ENCODE peak calls at places on chromosomes 3 and 15, in seven cellular contexts. I, K, E, Z, A, X and M are unnamed samples.

GRCh38 chr15:45640610-45641009 is 5.8 kb downstream of the SQOR start:
- DNase-seq in I (no peak), K (peak), E (no peak), Z (no peak), A (no peak), X (no peak), M (peak)

GRCh38 chr3:16050641-16051467 is 123.6 kb upstream of the GALNT15 start:
- DNase-seq in I (no peak), K (no peak), E (no peak), Z (peak), A (peak), X (no peak), M (no peak)

GRCh38 chr3:50395070-50395860 is 35.9 kb upstream of the TMEM115 start:
- DNase-seq in I (no peak), K (no peak), E (no peak), Z (no peak), A (no peak), X (no peak), M (no peak)

GRCh38 chr3:185558395-185558794 is 6.0 kb upstream of the LIPH start:
- DNase-seq in I (peak), K (no peak), E (no peak), Z (no peak), A (no peak), X (no peak), M (no peak)

GRCh38 chr15:95937128-95937528 is 393.4 kb upstream of the NR2F2 start:
- DNase-seq in I (no peak), K (no peak), E (no peak), Z (no peak), A (no peak), X (no peak), M (peak)

GRCh38 chr3:83849331-83849730 is 1109.5 kb upstream of the CADM2 start:
- DNase-seq in I (no peak), K (no peak), E (no peak), Z (no peak), A (no peak), X (no peak), M (no peak)

GRCh38 chr3:59444676-59445075 is 394.9 kb upstream of the CFAP20DC start:
- DNase-seq in I (no peak), K (no peak), E (no peak), Z (no peak), A (no peak), X (no peak), M (no peak)

GRCh38 chr3:147807773-147808172 is 398.6 kb downstream of the ZIC1 start:
- DNase-seq in I (no peak), K (peak), E (no peak), Z (no peak), A (no peak), X (no peak), M (peak)

GRCh38 chr3:133776794-133777438 is 28.7 kb upstream of the SRPRB start:
- DNase-seq in I (no peak), K (no peak), E (no peak), Z (no peak), A (no peak), X (no peak), M (no peak)

GRCh38 chr15:31272558-31273257 is 53.9 kb upstream of the KLF13 start:
- DNase-seq in I (peak), K (no peak), E (no peak), Z (no peak), A (no peak), X (peak), M (no peak)

GRCh38 chr3:141083831-141084624 is 32.9 kb downstream of the SPSB4 start:
- DNase-seq in I (no peak), K (peak), E (no peak), Z (peak), A (peak), X (no peak), M (no peak)

GRCh38 chr3:68402519-68402918 is 529.8 kb downstream of the TAFA4 start:
- DNase-seq in I (no peak), K (no peak), E (no peak), Z (no peak), A (no peak), X (no peak), M (no peak)

GRCh38 chr3:183906234-183906921 is 21.7 kb upstream of the PARL start:
- DNase-seq in I (no peak), K (no peak), E (no peak), Z (no peak), A (no peak), X (no peak), M (no peak)

GRCh38 chr15:67331676-67332075 is 77.1 kb downstream of the IQCH start:
- DNase-seq in I (no peak), K (no peak), E (no peak), Z (peak), A (peak), X (no peak), M (no peak)

GRCh38 chr3:196837819-196838420 is 29.8 kb upstream of the SENP5 start:
- DNase-seq in I (peak), K (peak), E (no peak), Z (peak), A (peak), X (peak), M (peak)

GRCh38 chr3:188468196-188468595 is 314.2 kb downstream of the LPP start:
- DNase-seq in I (no peak), K (no peak), E (no peak), Z (no peak), A (no peak), X (no peak), M (no peak)

GRCh38 chr3:161251716-161252115 is 30.6 kb downstream of the NMD3 start:
- DNase-seq in I (no peak), K (no peak), E (no peak), Z (no peak), A (no peak), X (no peak), M (no peak)

GRCh38 chr3:127747751-127748521 is 74.4 kb downstream of the MGLL start:
- DNase-seq in I (no peak), K (peak), E (no peak), Z (peak), A (peak), X (no peak), M (no peak)

GRCh38 chr3:153162513-153163348 is 705 bp downstream of the RAP2B start:
- DNase-seq in I (no peak), K (no peak), E (no peak), Z (peak), A (peak), X (peak), M (peak)

GRCh38 chr3:60048447-60048848 is 998.6 kb upstream of the CFAP20DC start:
- DNase-seq in I (no peak), K (no peak), E (no peak), Z (no peak), A (no peak), X (no peak), M (no peak)

GRCh38 chr15:98503970-98504369 is 144.4 kb upstream of the IGF1R start:
- DNase-seq in I (no peak), K (no peak), E (no peak), Z (no peak), A (no peak), X (no peak), M (no peak)

GRCh38 chr15:76345880-76346665 is 9.5 kb downstream of the ISL2 start:
- DNase-seq in I (no peak), K (no peak), E (no peak), Z (no peak), A (no peak), X (no peak), M (no peak)

GRCh38 chr3:63168179-63168578 is 109.9 kb upstream of the SYNPR start:
- DNase-seq in I (no peak), K (no peak), E (no peak), Z (no peak), A (no peak), X (no peak), M (no peak)

GRCh38 chr3:106806964-106807363 is 570.3 kb upstream of the CCDC54 start:
- DNase-seq in I (no peak), K (no peak), E (no peak), Z (no peak), A (no peak), X (no peak), M (no peak)

GRCh38 chr15:91271565-91272153 is 171.6 kb downstream of the SV2B start:
- DNase-seq in I (no peak), K (peak), E (peak), Z (peak), A (no peak), X (peak), M (peak)

GRCh38 chr15:33048255-33048654 is 146.3 kb downstream of the FMN1 start:
- DNase-seq in I (no peak), K (no peak), E (no peak), Z (no peak), A (no peak), X (no peak), M (no peak)

GRCh38 chr15:86942285-86942684 is 862.6 kb downstream of the AGBL1 start:
- DNase-seq in I (no peak), K (no peak), E (no peak), Z (no peak), A (no peak), X (no peak), M (no peak)